ENCODE peak calls at places on chromosome 3, in four cellular contexts. Z is gastrocnemius medialis, U is cardiac muscle cell, Q is endodermal cell. O is an unnamed sample. For H3K4me1, the result is how much of the 10 kb centered on the place peaks cover.

GRCh38 chr3:53083496-53083895 is 37.6 kb upstream of the SFMBT1 start:
- DNase-seq in Z (no peak), U (no peak), Q (no peak), O (no peak)

GRCh38 chr3:62036726-62037125 is 336.6 kb downstream of the FEZF2 start:
- DNase-seq in Z (no peak), U (no peak), Q (no peak), O (no peak)

GRCh38 chr3:193801094-193801493 is 208.1 kb downstream of the OPA1 start:
- DNase-seq in Z (no peak), U (no peak), Q (no peak), O (no peak)

GRCh38 chr3:14318638-14319037 is 83.8 kb upstream of the SLC6A6 start:
- DNase-seq in Z (no peak), U (no peak), Q (no peak), O (no peak)

GRCh38 chr3:124873241-124873640 is 13.9 kb downstream of the ITGB5 start:
- DNase-seq in Z (no peak), U (no peak), Q (no peak), O (no peak)

GRCh38 chr3:8793242-8793641 is 23.8 kb upstream of the OXTR start:
- DNase-seq in Z (no peak), U (no peak), Q (no peak), O (no peak)

GRCh38 chr3:9691636-9692035 is 12.0 kb upstream of the CPNE9 start:
- DNase-seq in Z (no peak), U (no peak), Q (no peak), O (no peak)

GRCh38 chr3:11850003-11850402 is 3.3 kb upstream of the TAMM41 start:
- DNase-seq in Z (no peak), U (no peak), Q (peak), O (no peak)

GRCh38 chr3:141532609-141533008 is 45.8 kb downstream of the RASA2 start:
- DNase-seq in Z (no peak), U (no peak), Q (no peak), O (no peak)

GRCh38 chr3:142647856-142648255 is 51.7 kb downstream of the PLS1 start:
- DNase-seq in Z (no peak), U (no peak), Q (no peak), O (no peak)

GRCh38 chr3:99901200-99901926 is 83.7 kb downstream of the CMSS1 start:
- DNase-seq in Z (no peak), U (no peak), Q (no peak), O (no peak)

GRCh38 chr3:184524981-184525336 is 36.6 kb upstream of the EPHB3 start:
- DNase-seq in Z (no peak), U (no peak), Q (no peak), O (peak)

GRCh38 chr3:190205739-190206138 is 85.0 kb upstream of the P3H2 start:
- DNase-seq in Z (no peak), U (no peak), Q (no peak), O (no peak)

GRCh38 chr3:12947504-12948369 is 106.4 kb upstream of the RPL32 start:
- DNase-seq in Z (no peak), U (no peak), Q (peak), O (peak)

GRCh38 chr3:127052121-127052561 is 69.2 kb downstream of the PLXNA1 start:
- DNase-seq in Z (peak), U (no peak), Q (no peak), O (peak)

GRCh38 chr3:172449468-172450149 is 1.4 kb upstream of the GHSR start:
- DNase-seq in Z (no peak), U (peak), Q (peak), O (peak)

GRCh38 chr3:180036678-180037455 is at the start of gene PEX5L:
- DNase-seq in Z (no peak), U (peak), Q (peak), O (peak)

GRCh38 chr3:55899887-55900286 is 412.8 kb upstream of the WNT5A start:
- DNase-seq in Z (no peak), U (peak), Q (peak), O (no peak)

GRCh38 chr3:13937131-13937530 is 57.3 kb upstream of the WNT7A start:
- DNase-seq in Z (no peak), U (no peak), Q (no peak), O (no peak)

GRCh38 chr3:99645277-99646106 is 7.1 kb downstream of the COL8A1 start:
- DNase-seq in Z (no peak), U (peak), Q (peak), O (no peak)

GRCh38 chr3:60351481-60351880 is 899.8 kb downstream of the FHIT start:
- DNase-seq in Z (no peak), U (no peak), Q (no peak), O (no peak)

GRCh38 chr3:39202094-39202493 is 9.7 kb upstream of the XIRP1 start:
- DNase-seq in Z (no peak), U (peak), Q (no peak), O (no peak)

GRCh38 chr3:130783629-130784028 is 37.0 kb upstream of the PIK3R4 start:
- DNase-seq in Z (no peak), U (no peak), Q (no peak), O (no peak)

GRCh38 chr3:114217266-114217665 is 20.1 kb downstream of the ZNF80 start:
- DNase-seq in Z (no peak), U (no peak), Q (no peak), O (no peak)

GRCh38 chr3:172244011-172244410 is 204.2 kb downstream of the GHSR start:
- DNase-seq in Z (no peak), U (no peak), Q (no peak), O (no peak)

GRCh38 chr3:40323946-40324345 is 14.4 kb downstream of the EIF1B start:
- DNase-seq in Z (no peak), U (no peak), Q (no peak), O (no peak)

GRCh38 chr3:43294975-43295374 is 8.6 kb downstream of the SNRK start:
- DNase-seq in Z (no peak), U (no peak), Q (no peak), O (no peak)

GRCh38 chr3:180529778-180530177 is 72.2 kb upstream of the TTC14 start:
- DNase-seq in Z (no peak), U (no peak), Q (no peak), O (no peak)

GRCh38 chr3:196774191-196774820 is 34.6 kb downstream of the PAK2 start:
- DNase-seq in Z (no peak), U (no peak), Q (no peak), O (no peak)

DNA sequence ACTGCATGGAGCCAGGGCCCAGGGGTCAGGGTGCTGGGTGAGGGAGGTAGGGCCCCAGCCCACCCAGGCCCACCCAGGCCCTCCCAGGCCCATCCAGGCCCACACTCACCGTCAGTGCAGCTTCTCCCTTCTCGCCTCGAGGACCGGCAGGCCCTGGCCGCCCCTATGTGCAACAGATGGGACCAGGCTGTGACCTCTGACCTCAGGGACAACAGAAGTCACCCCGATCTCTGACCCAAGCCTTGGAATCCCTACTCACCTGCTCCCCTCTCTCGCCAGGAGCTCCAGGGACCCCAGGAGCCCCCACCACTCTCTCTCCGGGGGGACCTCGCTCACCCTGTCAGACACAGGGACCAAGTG is 2.8 kb upstream of the UCN2 start:
- DNase-seq in Z (no peak), U (no peak), Q (no peak), O (no peak)
- H3K4me1 ChIP-seq in Z (under half), U (under half), Q (under half), O (under half)

DNA sequence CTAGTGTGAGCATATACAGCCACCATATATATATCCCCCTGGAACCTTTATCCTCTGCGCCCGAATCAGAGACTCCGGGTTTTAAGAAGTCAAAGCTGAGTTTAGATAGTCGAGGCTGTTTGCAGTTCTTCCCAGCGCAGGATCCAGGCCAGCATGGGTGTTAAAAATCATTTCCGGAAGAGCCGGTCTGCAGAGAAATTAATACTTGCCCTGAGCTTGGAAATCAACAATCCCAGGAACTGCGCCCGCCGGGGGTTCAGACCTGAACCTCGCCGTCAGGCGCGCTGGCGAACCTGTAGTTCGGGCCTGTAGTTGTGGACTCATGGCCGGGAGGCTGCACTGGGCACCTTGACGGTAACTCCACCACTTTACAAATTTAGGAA is 2.3 kb downstream of the SHOX2 start:
- DNase-seq in Z (no peak), U (no peak), Q (peak), O (no peak)
- H3K4me3 ChIP-seq in Z (peak), U (no peak), Q (peak), O (peak)

GRCh38 chr3:84136425-84136824 is 822.4 kb upstream of the CADM2 start:
- DNase-seq in Z (no peak), U (no peak), Q (no peak), O (no peak)
- TF ChIP-seq CTCF in Z (no peak), U (no peak), Q (peak), O (no peak)

GRCh38 chr3:23819599-23820360 is 14.0 kb downstream of the UBE2E1 start:
- DNase-seq in Z (no peak), U (no peak), Q (no peak), O (no peak)

GRCh38 chr3:23811919-23812318 is 6.2 kb downstream of the UBE2E1 start:
- DNase-seq in Z (no peak), U (no peak), Q (no peak), O (no peak)

GRCh38 chr3:23817508-23818223 is 11.9 kb downstream of the UBE2E1 start:
- DNase-seq in Z (no peak), U (no peak), Q (no peak), O (no peak)

GRCh38 chr3:23816721-23817120 is 11.0 kb downstream of the UBE2E1 start:
- DNase-seq in Z (no peak), U (no peak), Q (no peak), O (no peak)

DNA sequence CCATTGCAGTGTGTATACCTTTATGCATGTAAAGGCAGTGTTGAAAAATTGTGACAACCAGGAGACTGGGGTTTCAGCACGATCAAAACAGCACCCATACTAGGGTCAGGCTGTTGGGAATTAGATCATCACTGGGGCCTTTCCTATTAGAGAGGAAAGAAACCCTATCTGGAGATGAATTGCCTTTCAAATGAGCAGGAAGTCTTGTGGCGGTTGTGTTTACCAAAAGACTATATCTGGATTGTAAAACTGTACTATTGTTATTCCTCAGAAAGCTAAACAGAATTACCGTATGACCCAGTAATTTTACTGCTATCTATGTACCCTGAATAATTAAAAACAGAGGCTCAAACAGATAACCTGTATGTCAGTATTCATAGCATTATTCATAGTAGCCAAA is 10.1 kb downstream of the UBE2E1 start:
- DNase-seq in Z (no peak), U (no peak), Q (no peak), O (no peak)
- H3K4me1 ChIP-seq in Z (under half), U (under half), Q (under half), O (half or more)

O was measured in psoas muscle.